ENCODE peak calls at places on chromosomes 16 and 17, in four cellular contexts. I is Peyer's patch, R is neuronal stem cell, O is colonic mucosa. C is an unnamed sample. For H3K4me1, the result is how much of the 10 kb centered on the place peaks cover.

GRCh38 chr17:58281511-58282011 is 826 bp upstream of the MPO start:
- DNase-seq in I (no peak), R (no peak), O (no peak), C (no peak)

GRCh38 chr17:14748036-14748715 is 447.3 kb downstream of the HS3ST3B1 start:
- DNase-seq in I (no peak), R (no peak), O (no peak), C (peak)

GRCh38 chr16:67029249-67030096 is 524 bp downstream of the CBFB start:
- DNase-seq in I (peak), R (peak), O (peak), C (peak)

GRCh38 chr17:72406501-72406900 is 285.7 kb downstream of the SOX9 start:
- DNase-seq in I (no peak), R (no peak), O (peak), C (no peak)

GRCh38 chr17:28997811-28998210 is 8.0 kb downstream of the SEZ6 start:
- DNase-seq in I (no peak), R (no peak), O (no peak), C (no peak)

GRCh38 chr17:44309472-44309871 is 1.1 kb downstream of the RUNDC3A start:
- DNase-seq in I (no peak), R (no peak), O (no peak), C (no peak)

GRCh38 chr17:80279895-80280294 is 19.2 kb downstream of the RNF213 start:
- DNase-seq in I (no peak), R (no peak), O (peak), C (no peak)

GRCh38 chr17:4947010-4947410 is 1.3 kb downstream of the PFN1 start:
- DNase-seq in I (no peak), R (no peak), O (no peak), C (no peak)

GRCh38 chr17:10051112-10051511 is 146.0 kb upstream of the RCVRN start:
- DNase-seq in I (no peak), R (no peak), O (no peak), C (no peak)

GRCh38 chr16:57044931-57045693 is 47.3 kb upstream of the CPNE2 start:
- DNase-seq in I (no peak), R (no peak), O (no peak), C (no peak)

GRCh38 chr16:57039148-57039812 is 49.9 kb downstream of the NLRC5 start:
- DNase-seq in I (no peak), R (no peak), O (no peak), C (no peak)

GRCh38 chr16:57041182-57042156 is 50.9 kb upstream of the CPNE2 start:
- DNase-seq in I (no peak), R (no peak), O (peak), C (peak)

GRCh38 chr16:57043248-57043647 is 49.1 kb upstream of the CPNE2 start:
- DNase-seq in I (no peak), R (no peak), O (no peak), C (no peak)

DNA sequence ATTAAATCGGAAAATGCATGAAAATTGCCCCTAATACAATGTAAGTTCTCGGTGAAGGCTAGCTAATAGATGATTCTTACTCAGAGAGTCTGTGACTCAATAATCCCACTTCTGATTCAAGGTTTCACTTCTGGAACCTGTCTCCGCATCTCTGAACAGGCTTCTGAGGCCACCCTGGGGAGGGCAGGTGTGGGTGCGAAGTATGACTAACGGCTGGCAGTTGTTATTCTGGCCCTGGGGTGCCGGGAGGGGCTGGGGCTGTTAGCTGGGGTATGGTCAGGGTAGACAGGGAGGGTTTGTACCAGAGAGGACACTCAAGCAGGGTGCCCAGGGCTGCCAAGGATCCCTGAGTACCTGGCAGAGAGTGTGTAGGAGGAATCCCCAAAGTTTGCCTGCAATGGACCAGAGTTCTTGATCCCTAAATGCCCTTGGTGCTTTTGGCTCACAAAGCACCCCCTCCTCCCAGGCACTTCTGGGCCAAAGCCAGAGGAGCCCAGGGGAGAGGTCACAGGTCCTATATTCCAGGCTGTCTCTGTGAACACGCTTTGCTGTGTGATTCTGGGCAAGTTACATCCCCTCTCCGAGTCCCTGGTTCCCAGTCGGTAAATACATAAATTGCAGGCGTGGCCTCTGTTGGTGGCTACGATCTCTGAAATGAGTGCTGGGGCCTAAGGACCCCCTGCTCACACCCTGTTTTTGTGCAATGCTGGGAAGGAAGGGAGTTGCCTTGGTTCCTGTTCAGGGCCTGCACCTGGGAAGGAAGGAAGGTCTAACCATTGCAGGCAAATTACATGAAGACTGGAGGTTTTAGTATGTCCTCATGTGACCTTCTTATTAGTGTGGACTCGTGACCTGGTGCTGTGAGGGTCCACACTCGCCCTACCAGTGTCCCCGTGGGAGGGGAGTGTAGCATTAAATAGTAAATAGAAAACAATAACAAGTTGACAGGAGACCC is 49.9 kb upstream of the CPNE2 start:
- DNase-seq in I (no peak), R (no peak), O (no peak), C (peak)
- H3K4me1 ChIP-seq in I (under half), R (under half), O (under half), C (half or more)

GRCh38 chr17:42578282-42578869 is 847 bp upstream of the PSMC3IP start:
- DNase-seq in I (peak), R (peak), O (peak), C (peak)
- H3K4me1 ChIP-seq in I (under half), R (under half), O (under half), C (under half)

GRCh38 chr16:69840975-69841374 is 78.8 kb downstream of the WWP2 start:
- DNase-seq in I (peak), R (no peak), O (peak), C (no peak)

GRCh38 chr16:69838417-69838990 is 76.4 kb downstream of the WWP2 start:
- DNase-seq in I (no peak), R (no peak), O (peak), C (no peak)

GRCh38 chr16:69839798-69840409 is 77.8 kb downstream of the WWP2 start:
- DNase-seq in I (peak), R (no peak), O (peak), C (no peak)

GRCh38 chr16:69837380-69837779 is 75.2 kb downstream of the WWP2 start:
- DNase-seq in I (no peak), R (no peak), O (no peak), C (no peak)

GRCh38 chr16:69839240-69839688 is 77.1 kb downstream of the WWP2 start:
- DNase-seq in I (peak), R (no peak), O (peak), C (no peak)
- H3K4me1 ChIP-seq in I (under half), R (under half), O (under half), C (under half)

DNA sequence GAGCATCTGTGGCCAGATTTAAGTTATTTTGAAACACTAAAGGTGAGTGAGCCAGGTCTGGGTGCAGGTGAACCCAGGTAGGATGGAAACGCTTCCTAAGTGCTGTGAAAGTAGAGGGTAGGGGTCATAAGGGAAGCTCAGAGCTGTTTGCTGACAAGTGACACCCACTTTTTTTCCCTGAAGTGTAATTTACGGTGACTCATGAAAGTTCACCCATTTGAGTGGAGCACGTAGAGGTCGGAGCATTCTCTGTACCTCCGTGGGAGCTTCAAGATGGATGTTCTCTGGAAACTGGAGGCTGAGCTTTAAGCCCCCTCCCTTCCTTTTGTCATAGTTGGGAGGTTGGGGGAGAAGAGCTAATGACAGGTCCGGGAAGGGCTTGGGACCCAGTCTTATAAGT is 44.3 kb downstream of the MPRIP start:
- DNase-seq in I (no peak), R (no peak), O (no peak), C (no peak)
- H3K4me1 ChIP-seq in I (under half), R (under half), O (under half), C (under half)

GRCh38 chr17:66310528-66311148 is 8.2 kb downstream of the PRKCA start:
- DNase-seq in I (no peak), R (no peak), O (no peak), C (peak)
- H3K4me1 ChIP-seq in I (under half), R (under half), O (under half), C (under half)

C was measured in CD4-positive, CD25-positive, alpha-beta regulatory T cell.